ENCODE peak calls at places on chromosomes 11 and 22, in ten cellular contexts. One of them, this sample, is unnamed.

GRCh38 chr11:10659339-10660216 is 34.0 kb downstream of the IRAG1 start:
- DNase-seq in stimulated activated naive CD4-positive, alpha-beta T cell: no peak
- DNase-seq in GM12891: no peak
- DNase-seq in hypothalamus: no peak
- DNase-seq in left cardiac atrium: no peak
- DNase-seq in Panc1: peak
- DNase-seq in lower leg skin: peak
- DNase-seq in skeletal muscle cell: peak
- DNase-seq in neural progenitor cell: no peak
- DNase-seq in stimulated activated CD4-positive, alpha-beta T cell treated with anti-CD3 and anti-CD28 coated beads, Interleukin-1b, Interleukin-23, amount 100 ng/mL, for 1 hour: no peak
- DNase-seq in this sample: no peak

GRCh38 chr11:129230006-129230405 is 37.9 kb upstream of the ARHGAP32 start:
- DNase-seq in skeletal muscle cell: no peak
- DNase-seq in hypothalamus: no peak
- DNase-seq in stimulated activated CD4-positive, alpha-beta T cell treated with anti-CD3 and anti-CD28 coated beads, Interleukin-1b, Interleukin-23, amount 100 ng/mL, for 1 hour: no peak
- DNase-seq in lower leg skin: no peak
- DNase-seq in Panc1: peak
- DNase-seq in stimulated activated naive CD4-positive, alpha-beta T cell: no peak
- DNase-seq in left cardiac atrium: no peak
- DNase-seq in neural progenitor cell: no peak
- DNase-seq in GM12891: no peak
- DNase-seq in this sample: no peak

GRCh38 chr11:37230865-37231264 is 632.8 kb upstream of the RAG2 start:
- DNase-seq in lower leg skin: no peak
- DNase-seq in Panc1: no peak
- DNase-seq in GM12891: no peak
- DNase-seq in stimulated activated naive CD4-positive, alpha-beta T cell: no peak
- DNase-seq in skeletal muscle cell: no peak
- DNase-seq in hypothalamus: no peak
- DNase-seq in stimulated activated CD4-positive, alpha-beta T cell treated with anti-CD3 and anti-CD28 coated beads, Interleukin-1b, Interleukin-23, amount 100 ng/mL, for 1 hour: no peak
- DNase-seq in neural progenitor cell: no peak
- DNase-seq in left cardiac atrium: no peak
- DNase-seq in this sample: no peak

GRCh38 chr22:50027639-50028537 is 15.3 kb upstream of the IL17REL start:
- DNase-seq in left cardiac atrium: no peak
- DNase-seq in stimulated activated CD4-positive, alpha-beta T cell treated with anti-CD3 and anti-CD28 coated beads, Interleukin-1b, Interleukin-23, amount 100 ng/mL, for 1 hour: no peak
- DNase-seq in lower leg skin: peak
- DNase-seq in GM12891: no peak
- DNase-seq in stimulated activated naive CD4-positive, alpha-beta T cell: no peak
- DNase-seq in skeletal muscle cell: no peak
- DNase-seq in hypothalamus: no peak
- DNase-seq in Panc1: no peak
- DNase-seq in neural progenitor cell: no peak
- DNase-seq in this sample: no peak

GRCh38 chr11:47398011-47398410 is 10.4 kb upstream of the SLC39A13 start:
- DNase-seq in stimulated activated CD4-positive, alpha-beta T cell treated with anti-CD3 and anti-CD28 coated beads, Interleukin-1b, Interleukin-23, amount 100 ng/mL, for 1 hour: no peak
- DNase-seq in Panc1: no peak
- DNase-seq in lower leg skin: no peak
- DNase-seq in neural progenitor cell: peak
- DNase-seq in hypothalamus: no peak
- DNase-seq in left cardiac atrium: no peak
- DNase-seq in skeletal muscle cell: no peak
- DNase-seq in stimulated activated naive CD4-positive, alpha-beta T cell: no peak
- DNase-seq in GM12891: no peak
- DNase-seq in this sample: no peak

GRCh38 chr11:65817815-65818680 is 15.7 kb upstream of the SNX32 start:
- DNase-seq in Panc1: peak
- DNase-seq in lower leg skin: peak
- DNase-seq in skeletal muscle cell: peak
- DNase-seq in stimulated activated CD4-positive, alpha-beta T cell treated with anti-CD3 and anti-CD28 coated beads, Interleukin-1b, Interleukin-23, amount 100 ng/mL, for 1 hour: peak
- DNase-seq in stimulated activated naive CD4-positive, alpha-beta T cell: peak
- DNase-seq in neural progenitor cell: peak
- DNase-seq in GM12891: peak
- DNase-seq in left cardiac atrium: peak
- DNase-seq in hypothalamus: peak
- DNase-seq in this sample: peak

GRCh38 chr11:17786824-17787525 is 52.4 kb downstream of the KCNC1 start:
- DNase-seq in skeletal muscle cell: peak
- DNase-seq in stimulated activated CD4-positive, alpha-beta T cell treated with anti-CD3 and anti-CD28 coated beads, Interleukin-1b, Interleukin-23, amount 100 ng/mL, for 1 hour: no peak
- DNase-seq in left cardiac atrium: no peak
- DNase-seq in Panc1: no peak
- DNase-seq in GM12891: no peak
- DNase-seq in hypothalamus: no peak
- DNase-seq in lower leg skin: no peak
- DNase-seq in neural progenitor cell: peak
- DNase-seq in stimulated activated naive CD4-positive, alpha-beta T cell: no peak
- DNase-seq in this sample: no peak

GRCh38 chr11:119990306-119991021 is 147.4 kb downstream of the TRIM29 start:
- DNase-seq in stimulated activated CD4-positive, alpha-beta T cell treated with anti-CD3 and anti-CD28 coated beads, Interleukin-1b, Interleukin-23, amount 100 ng/mL, for 1 hour: no peak
- DNase-seq in Panc1: no peak
- DNase-seq in neural progenitor cell: no peak
- DNase-seq in hypothalamus: peak
- DNase-seq in lower leg skin: no peak
- DNase-seq in stimulated activated naive CD4-positive, alpha-beta T cell: no peak
- DNase-seq in skeletal muscle cell: no peak
- DNase-seq in left cardiac atrium: peak
- DNase-seq in GM12891: no peak
- DNase-seq in this sample: no peak

GRCh38 chr22:37316875-37317371 is 34.6 kb downstream of the CYTH4 start:
- DNase-seq in skeletal muscle cell: peak
- DNase-seq in Panc1: peak
- DNase-seq in hypothalamus: peak
- DNase-seq in left cardiac atrium: peak
- DNase-seq in GM12891: peak
- DNase-seq in stimulated activated CD4-positive, alpha-beta T cell treated with anti-CD3 and anti-CD28 coated beads, Interleukin-1b, Interleukin-23, amount 100 ng/mL, for 1 hour: peak
- DNase-seq in neural progenitor cell: peak
- DNase-seq in stimulated activated naive CD4-positive, alpha-beta T cell: peak
- DNase-seq in lower leg skin: no peak
- DNase-seq in this sample: no peak